ENCODE peak calls at places on chromosome 22, in five cellular contexts. Q is fibroblast of lung; P is right atrium auricular region; K is effector memory CD4-positive, alpha-beta T cell; G is neural progenitor cell. W is an unnamed sample.

GRCh38 chr22:46931414-46931813 is 169.0 kb downstream of the TBC1D22A start:
- DNase-seq in G (no peak), Q (no peak), K (no peak), P (peak; percentile 28), W (no peak)

GRCh38 chr22:40645579-40646197 is 9.2 kb upstream of the MRTFA start:
- DNase-seq in G (no peak), K (no peak), Q (no peak), P (no peak), W (no peak)

GRCh38 chr22:38186429-38186828 is 4.8 kb upstream of the PLA2G6 start:
- DNase-seq in P (no peak), K (no peak), G (no peak), Q (no peak), W (no peak)

GRCh38 chr22:26763633-26764295 is 106.4 kb downstream of the MIAT start:
- DNase-seq in Q (peak; percentile 50), K (no peak), P (no peak), G (no peak), W (no peak)

GRCh38 chr22:32475428-32476010 is 908 bp downstream of the FBXO7 start:
- DNase-seq in P (peak; percentile 65), G (peak; percentile 60), K (no peak), Q (peak; percentile 65), W (no peak)

GRCh38 chr22:39999144-39999757 is 4.5 kb downstream of the FAM83F start:
- DNase-seq in P (no peak), G (peak; percentile 57), Q (peak; percentile 66), K (no peak), W (no peak)

GRCh38 chr22:31490496-31490925 is 869 bp upstream of the EIF4ENIF1 start:
- DNase-seq in P (peak; percentile 68), G (peak; percentile 43), Q (peak; percentile 63), K (peak; percentile 40), W (no peak)

GRCh38 chr22:40157546-40157945 is 20.2 kb upstream of the TNRC6B start:
- DNase-seq in Q (no peak), G (no peak), K (no peak), P (no peak), W (no peak)

GRCh38 chr22:20142711-20143621 is 7.9 kb downstream of the CCDC188 start:
- DNase-seq in G (no peak), P (no peak), K (no peak), Q (no peak), W (no peak)

GRCh38 chr22:38347944-38348750 is 30.9 kb upstream of the CSNK1E start:
- DNase-seq in P (peak; percentile 58), G (no peak), K (no peak), Q (no peak), W (peak; percentile 96)

GRCh38 chr22:29983296-29983917 is 96.9 kb upstream of the HORMAD2 start:
- DNase-seq in Q (no peak), K (no peak), P (no peak), G (no peak), W (no peak)

GRCh38 chr22:47401592-47401898 is 639.1 kb downstream of the TBC1D22A start:
- DNase-seq in G (no peak), K (no peak), Q (no peak), P (no peak), W (no peak)

GRCh38 chr22:37256075-37256726 is 12.1 kb upstream of the RAC2 start:
- DNase-seq in K (no peak), P (no peak), G (no peak), Q (no peak), W (no peak)

GRCh38 chr22:43850529-43850928 is 11.8 kb downstream of the SULT4A1 start:
- DNase-seq in P (no peak), G (no peak), K (no peak), Q (no peak), W (no peak)

GRCh38 chr22:44526431-44527115 is 28.5 kb upstream of the RTL6 start:
- DNase-seq in G (no peak), Q (no peak), K (no peak), P (peak; percentile 47), W (no peak)

GRCh38 chr22:38819387-38819940 is 24.4 kb downstream of the NPTXR start:
- DNase-seq in P (no peak), G (no peak), Q (no peak), K (no peak), W (no peak)

GRCh38 chr22:30876925-30877553 is 91.5 kb downstream of the MORC2 start:
- DNase-seq in P (no peak), Q (peak; percentile 70), K (no peak), G (no peak), W (no peak)

GRCh38 chr22:40401981-40402406 is 31.6 kb downstream of the SGSM3 start:
- DNase-seq in P (no peak), G (no peak), Q (no peak), K (no peak), W (no peak)

GRCh38 chr22:17767236-17768065 is 6.8 kb downstream of the BID start:
- DNase-seq in G (no peak), P (no peak), Q (no peak), K (no peak), W (no peak)

GRCh38 chr22:47011131-47011854 is 248.8 kb downstream of the TBC1D22A start:
- DNase-seq in G (no peak), Q (no peak), K (no peak), P (no peak), W (no peak)

GRCh38 chr22:19666663-19667593 is 47.4 kb upstream of the SEPTIN5 start:
- DNase-seq in Q (peak; percentile 12), P (no peak), G (no peak), K (no peak), W (no peak)

GRCh38 chr22:43501951-43502874 is 90.4 kb downstream of the MPPED1 start:
- DNase-seq in P (no peak), G (no peak), Q (no peak), K (no peak), W (no peak)

GRCh38 chr22:41320416-41321240 is 19.3 kb downstream of the ZC3H7B start:
- DNase-seq in G (no peak), K (no peak), P (no peak), Q (no peak), W (no peak)

DNA sequence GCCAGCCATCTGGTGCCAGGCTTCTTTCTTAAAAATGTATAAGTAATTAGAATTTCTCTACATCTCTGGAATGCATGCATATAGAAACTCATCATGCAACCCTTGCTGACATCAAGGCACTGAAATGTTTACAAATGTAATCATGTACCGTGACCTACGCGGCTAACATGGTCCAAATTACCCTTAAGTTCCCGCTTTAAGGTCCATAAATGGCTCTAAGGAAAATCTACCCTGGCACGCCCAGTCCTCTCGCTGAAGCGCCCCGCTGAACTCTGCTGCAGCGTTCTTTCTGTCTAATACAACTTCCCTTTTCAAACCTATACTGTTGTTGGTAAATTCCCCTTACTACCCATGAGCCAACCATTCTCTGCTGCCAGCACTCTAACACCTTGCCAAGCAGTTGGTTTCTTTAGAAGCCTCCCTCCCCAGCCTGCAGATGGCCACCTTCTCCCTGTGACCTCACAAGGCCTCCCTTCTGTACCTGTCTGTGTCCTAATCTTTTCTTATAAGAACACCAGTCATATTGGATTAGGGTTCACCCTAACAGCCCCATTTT is 13.5 kb upstream of the HMOX1 start:
- DNase-seq in G (no peak), K (no peak), P (no peak), Q (peak; percentile 19), W (no peak)
- H3K4me1 ChIP-seq in G (peaks cover 6% of the 10 kb centered on the region), K (peaks cover 3% of the 10 kb centered on the region), P (peaks cover 18% of the 10 kb centered on the region), Q (peaks cover 2% of the 10 kb centered on the region), W (peaks cover 9% of the 10 kb centered on the region)

DNA sequence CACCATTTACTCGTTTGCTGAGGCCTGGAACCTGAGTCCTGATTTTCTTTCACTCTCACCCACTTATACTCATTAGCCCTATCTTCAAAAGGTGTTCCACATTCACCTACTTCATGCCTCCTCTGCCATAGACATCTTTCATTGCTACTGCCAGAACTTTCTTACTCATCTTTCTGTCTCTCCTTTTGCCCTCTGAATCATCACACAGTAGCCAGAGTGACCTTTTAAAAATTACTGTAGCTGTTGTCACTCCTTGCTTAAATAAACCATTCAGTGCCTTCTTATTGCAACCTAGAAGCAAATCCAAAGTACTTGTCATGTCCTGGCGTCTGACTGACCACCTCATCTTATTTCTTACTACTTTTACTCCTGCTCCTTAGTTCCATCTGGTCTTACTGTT is 38.2 kb downstream of the ATXN10 start:
- DNase-seq in Q (peak; percentile 28), K (no peak), G (no peak), P (no peak), W (no peak)
- H3K4me1 ChIP-seq in Q (peaks cover 15% of the 10 kb centered on the region), K (no peaks in the 10 kb centered on the region), G (no peaks in the 10 kb centered on the region), P (peaks cover 36% of the 10 kb centered on the region), W (peaks cover 14% of the 10 kb centered on the region)

GRCh38 chr22:45834795-45835194 is 142.2 kb downstream of the WNT7B start:
- DNase-seq in P (no peak), Q (no peak), K (no peak), G (no peak), W (no peak)

GRCh38 chr22:45842141-45842831 is 134.7 kb downstream of the WNT7B start:
- DNase-seq in K (no peak), G (no peak), Q (peak; percentile 13), P (no peak), W (no peak)

GRCh38 chr22:45836418-45836817 is 140.5 kb downstream of the WNT7B start:
- DNase-seq in G (no peak), Q (no peak), P (no peak), K (no peak), W (no peak)

GRCh38 chr22:45837507-45837906 is 139.5 kb downstream of the WNT7B start:
- DNase-seq in K (no peak), P (no peak), Q (no peak), G (no peak), W (no peak)

DNA sequence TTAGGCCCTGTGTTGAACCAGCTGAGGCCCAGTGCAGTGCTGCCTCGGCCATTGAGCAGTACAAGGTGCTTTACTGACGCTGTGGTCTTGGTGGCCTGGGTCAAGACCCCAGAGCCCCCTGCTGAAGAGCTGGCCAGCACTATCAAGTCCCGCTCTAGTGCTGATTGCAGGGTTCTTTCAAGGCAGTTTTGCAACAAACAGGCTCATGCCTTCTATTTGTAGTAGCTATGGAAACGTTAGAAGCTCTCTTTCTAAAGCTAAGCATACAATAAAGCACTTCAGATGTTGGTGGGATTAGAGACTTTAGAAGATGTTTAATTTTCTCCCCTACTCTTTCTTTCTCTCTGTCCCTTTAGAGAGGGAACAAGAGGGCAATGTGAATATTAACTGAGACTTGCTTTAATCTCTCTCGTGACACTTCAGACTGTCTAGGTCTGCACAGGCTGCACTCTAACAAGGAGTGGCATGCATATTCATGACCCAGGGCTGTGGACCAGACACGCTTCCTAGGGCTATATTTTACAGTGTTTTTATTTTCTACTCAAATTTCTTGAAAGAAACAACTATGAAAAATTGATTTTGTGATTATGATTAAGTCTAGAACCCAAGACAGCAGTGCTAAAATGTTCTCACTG is 138.6 kb downstream of the WNT7B start:
- DNase-seq in G (no peak), Q (no peak), K (no peak), P (no peak), W (no peak)
- H3K4me1 ChIP-seq in G (peaks cover 55% of the 10 kb centered on the region), Q (no peaks in the 10 kb centered on the region), K (no peaks in the 10 kb centered on the region), P (no peaks in the 10 kb centered on the region), W (no peaks in the 10 kb centered on the region)

DNA sequence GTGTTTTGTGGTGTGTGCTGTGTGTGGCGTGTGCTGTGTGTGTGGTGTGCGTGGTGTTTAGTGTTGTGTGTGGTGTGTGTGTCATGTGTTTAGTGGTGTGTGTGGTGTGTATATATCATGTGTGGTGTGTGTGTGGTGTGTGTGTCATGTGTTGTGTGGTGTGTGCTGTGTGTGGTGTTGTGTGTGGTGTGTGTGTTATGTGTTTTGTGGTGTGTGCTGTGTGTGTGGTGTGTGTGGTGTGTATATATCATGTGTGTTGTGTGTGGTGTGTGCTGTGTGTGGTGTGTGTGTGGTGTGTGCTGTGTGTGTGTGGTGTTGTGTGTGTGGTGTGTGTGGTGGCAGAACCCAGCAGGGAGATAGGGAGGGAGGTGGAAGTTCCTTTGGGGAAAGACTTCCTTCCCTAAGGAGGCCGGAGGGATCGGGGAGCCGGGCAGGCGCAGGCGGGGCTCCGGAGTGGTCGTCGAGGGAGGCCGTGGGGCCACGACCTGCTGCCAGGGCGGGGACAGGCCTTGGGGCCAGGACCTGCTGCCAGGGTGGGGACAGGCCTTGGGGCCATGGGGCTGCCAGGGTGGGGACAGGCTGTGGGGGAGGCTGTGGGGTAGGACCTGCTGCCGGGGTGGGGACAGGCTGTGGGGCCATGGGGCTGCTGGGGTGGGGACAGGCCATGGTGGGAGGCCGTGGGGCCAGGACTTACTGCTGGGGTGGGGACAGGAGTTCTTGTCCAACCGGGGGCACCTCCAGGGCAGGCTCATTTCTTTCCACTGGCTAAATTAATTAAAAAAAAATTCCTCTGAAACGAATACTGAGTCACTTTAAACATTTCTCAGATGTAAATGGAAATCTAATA is 15.2 kb downstream of the PIM3 start:
- DNase-seq in G (peak; percentile 52), K (no peak), Q (no peak), P (no peak), W (no peak)
- H3K4me1 ChIP-seq in G (peaks cover 10% of the 10 kb centered on the region), K (peaks cover 26% of the 10 kb centered on the region), Q (peaks cover 2% of the 10 kb centered on the region), P (peaks cover 18% of the 10 kb centered on the region), W (peaks cover 26% of the 10 kb centered on the region)

W was measured in vagina.